ENCODE peak calls at places on chromosome X, in four cellular contexts. One of them, this sample, is unnamed. For H3K27me3, the result is how much of the 10 kb centered on the place peaks cover.

GRCh38 chrX:96447161-96447560 is 237.5 kb upstream of the DIAPH2 start:
- DNase-seq in mesenchymal stem cell: no peak
- DNase-seq in PC-3: peak
- DNase-seq in GM23248: no peak
- DNase-seq in this sample: no peak

GRCh38 chrX:132364313-132364712 is 124.5 kb downstream of the MBNL3 start:
- DNase-seq in mesenchymal stem cell: no peak
- DNase-seq in PC-3: no peak
- DNase-seq in GM23248: no peak
- DNase-seq in this sample: no peak

GRCh38 chrX:24259544-24260240 is 54.2 kb downstream of the SUPT20HL2 start:
- DNase-seq in mesenchymal stem cell: peak
- DNase-seq in PC-3: peak
- DNase-seq in GM23248: peak
- DNase-seq in this sample: peak

GRCh38 chrX:50617183-50617582 is 146.6 kb upstream of the DGKK start:
- DNase-seq in mesenchymal stem cell: no peak
- DNase-seq in PC-3: no peak
- DNase-seq in GM23248: no peak
- DNase-seq in this sample: no peak

GRCh38 chrX:153380691-153381090 is 20.5 kb downstream of the PNMA6E start:
- DNase-seq in mesenchymal stem cell: no peak
- DNase-seq in PC-3: no peak
- DNase-seq in GM23248: peak
- DNase-seq in this sample: no peak

GRCh38 chrX:155767101-155767878 is 113.9 kb upstream of the VAMP7 start:
- DNase-seq in mesenchymal stem cell: peak
- DNase-seq in PC-3: peak
- DNase-seq in GM23248: peak
- DNase-seq in this sample: peak

GRCh38 chrX:37871626-37872302 is 24.4 kb upstream of the DYNLT3 start:
- DNase-seq in mesenchymal stem cell: peak
- DNase-seq in PC-3: peak
- DNase-seq in GM23248: peak
- DNase-seq in this sample: no peak

GRCh38 chrX:71634366-71634765 is 16.1 kb upstream of the CXCR3 start:
- DNase-seq in mesenchymal stem cell: no peak
- DNase-seq in PC-3: no peak
- DNase-seq in GM23248: no peak
- DNase-seq in this sample: no peak

GRCh38 chrX:44946771-44947170 is 73.8 kb downstream of the KDM6A start:
- DNase-seq in mesenchymal stem cell: no peak
- DNase-seq in PC-3: peak
- DNase-seq in GM23248: no peak
- DNase-seq in this sample: no peak

GRCh38 chrX:123223859-123224258 is 39.8 kb downstream of the GRIA3 start:
- DNase-seq in mesenchymal stem cell: no peak
- DNase-seq in PC-3: no peak
- DNase-seq in GM23248: no peak
- DNase-seq in this sample: no peak

GRCh38 chrX:150546711-150547153 is 21.7 kb upstream of the MTM1 start:
- DNase-seq in mesenchymal stem cell: no peak
- DNase-seq in PC-3: no peak
- DNase-seq in GM23248: peak
- DNase-seq in this sample: no peak

GRCh38 chrX:29662759-29663503 is 552.4 kb upstream of the MAGEB2 start:
- DNase-seq in mesenchymal stem cell: peak
- DNase-seq in PC-3: peak
- DNase-seq in GM23248: peak
- DNase-seq in this sample: no peak

GRCh38 chrX:150690126-150690525 is 3.1 kb upstream of the MTMR1 start:
- DNase-seq in mesenchymal stem cell: peak
- DNase-seq in PC-3: peak
- DNase-seq in GM23248: peak
- DNase-seq in this sample: no peak

GRCh38 chrX:24266996-24267395 is 46.9 kb downstream of the SUPT20HL2 start:
- DNase-seq in mesenchymal stem cell: no peak
- DNase-seq in PC-3: peak
- DNase-seq in GM23248: peak
- DNase-seq in this sample: no peak

GRCh38 chrX:116281106-116281505 is 110.6 kb downstream of the AGTR2 start:
- DNase-seq in mesenchymal stem cell: no peak
- DNase-seq in PC-3: peak
- DNase-seq in GM23248: no peak
- DNase-seq in this sample: no peak

GRCh38 chrX:100895365-100896075 is 21.4 kb upstream of the NOX1 start:
- DNase-seq in mesenchymal stem cell: peak
- DNase-seq in PC-3: peak
- DNase-seq in GM23248: peak
- DNase-seq in this sample: peak

GRCh38 chrX:70336767-70337166 is 46.9 kb downstream of the KIF4A start:
- DNase-seq in mesenchymal stem cell: no peak
- DNase-seq in PC-3: no peak
- DNase-seq in GM23248: no peak
- DNase-seq in this sample: no peak

GRCh38 chrX:110403436-110403835 is 44.8 kb downstream of the RTL9 start:
- DNase-seq in mesenchymal stem cell: peak
- DNase-seq in PC-3: no peak
- DNase-seq in GM23248: peak
- DNase-seq in this sample: no peak

GRCh38 chrX:98481636-98482035 is 1597.9 kb downstream of the RPA4 start:
- DNase-seq in mesenchymal stem cell: no peak
- DNase-seq in PC-3: no peak
- DNase-seq in GM23248: no peak
- DNase-seq in this sample: no peak

GRCh38 chrX:97366246-97366645 is 482.5 kb downstream of the RPA4 start:
- DNase-seq in mesenchymal stem cell: peak
- DNase-seq in PC-3: no peak
- DNase-seq in GM23248: no peak
- DNase-seq in this sample: no peak

GRCh38 chrX:108537005-108537404 is 97.4 kb downstream of the COL4A5 start:
- DNase-seq in mesenchymal stem cell: peak
- DNase-seq in PC-3: peak
- DNase-seq in GM23248: peak
- DNase-seq in this sample: peak

GRCh38 chrX:723781-724180 is 93.2 kb downstream of the SHOX start:
- DNase-seq in mesenchymal stem cell: no peak
- DNase-seq in PC-3: no peak
- DNase-seq in GM23248: peak
- DNase-seq in this sample: no peak

GRCh38 chrX:57925806-57926205 is 15.5 kb upstream of the ZXDA start:
- DNase-seq in mesenchymal stem cell: no peak
- DNase-seq in PC-3: no peak
- DNase-seq in GM23248: peak
- DNase-seq in this sample: no peak

GRCh38 chrX:100743009-100743615 is 11.2 kb upstream of the SYTL4 start:
- DNase-seq in mesenchymal stem cell: peak
- DNase-seq in PC-3: no peak
- DNase-seq in GM23248: no peak
- DNase-seq in this sample: no peak

GRCh38 chrX:7214251-7214650 is 66.3 kb upstream of the PUDP start:
- DNase-seq in mesenchymal stem cell: no peak
- DNase-seq in PC-3: peak
- DNase-seq in GM23248: peak
- DNase-seq in this sample: no peak

GRCh38 chrX:119589810-119590209 is 15.4 kb downstream of the UBE2A start:
- DNase-seq in mesenchymal stem cell: no peak
- DNase-seq in PC-3: no peak
- DNase-seq in GM23248: no peak
- DNase-seq in this sample: no peak

GRCh38 chrX:153450949-153451277 is 5.1 kb upstream of the TREX2 start:
- DNase-seq in mesenchymal stem cell: no peak
- DNase-seq in PC-3: no peak
- DNase-seq in GM23248: no peak
- DNase-seq in this sample: no peak

GRCh38 chrX:116961872-116962582 is 499.3 kb upstream of the CT83 start:
- DNase-seq in mesenchymal stem cell: no peak
- DNase-seq in PC-3: peak
- DNase-seq in GM23248: peak
- DNase-seq in this sample: no peak

GRCh38 chrX:74585766-74586165 is 28.7 kb downstream of the RLIM start:
- DNase-seq in mesenchymal stem cell: no peak
- DNase-seq in PC-3: no peak
- DNase-seq in GM23248: no peak
- DNase-seq in this sample: no peak

GRCh38 chrX:97639526-97639925 is 755.8 kb downstream of the RPA4 start:
- DNase-seq in mesenchymal stem cell: no peak
- DNase-seq in PC-3: no peak
- DNase-seq in GM23248: no peak
- DNase-seq in this sample: peak

GRCh38 chrX:149392896-149393295 is 112.2 kb downstream of the IDS start:
- DNase-seq in mesenchymal stem cell: peak
- DNase-seq in PC-3: peak
- DNase-seq in GM23248: no peak
- DNase-seq in this sample: no peak

GRCh38 chrX:48897157-48897620 is 379 bp downstream of the TIMM17B start:
- DNase-seq in mesenchymal stem cell: peak
- DNase-seq in PC-3: peak
- DNase-seq in GM23248: peak
- DNase-seq in this sample: peak

GRCh38 chrX:103878466-103879151 is 46.6 kb upstream of the RAB9B start:
- DNase-seq in mesenchymal stem cell: peak
- DNase-seq in PC-3: peak
- DNase-seq in GM23248: peak
- DNase-seq in this sample: no peak

GRCh38 chrX:101417981-101418841 is 10.2 kb downstream of the HNRNPH2 start:
- DNase-seq in mesenchymal stem cell: peak
- DNase-seq in PC-3: no peak
- DNase-seq in GM23248: peak
- DNase-seq in this sample: no peak

GRCh38 chrX:129634541-129634940 is 20.2 kb downstream of the APLN start:
- DNase-seq in mesenchymal stem cell: no peak
- DNase-seq in PC-3: no peak
- DNase-seq in GM23248: no peak
- DNase-seq in this sample: peak

GRCh38 chrX:69605521-69605920 is 10.4 kb upstream of the EDA start:
- DNase-seq in mesenchymal stem cell: no peak
- DNase-seq in PC-3: no peak
- DNase-seq in GM23248: no peak
- DNase-seq in this sample: no peak

GRCh38 chrX:33204889-33205288 is 6.5 kb downstream of the DMD start:
- DNase-seq in mesenchymal stem cell: no peak
- DNase-seq in PC-3: no peak
- DNase-seq in GM23248: no peak
- DNase-seq in this sample: no peak

GRCh38 chrX:11336201-11336600 is 43.0 kb downstream of the AMELX start:
- DNase-seq in mesenchymal stem cell: no peak
- DNase-seq in PC-3: no peak
- DNase-seq in GM23248: no peak
- DNase-seq in this sample: no peak

GRCh38 chrX:19174401-19175025 is 52.2 kb upstream of the ADGRG2 start:
- DNase-seq in mesenchymal stem cell: peak
- DNase-seq in PC-3: peak
- DNase-seq in GM23248: peak
- DNase-seq in this sample: no peak
- H3K4me3 ChIP-seq in mesenchymal stem cell: no peak
- H3K4me3 ChIP-seq in PC-3: no peak
- H3K4me3 ChIP-seq in GM23248: no peak
- H3K4me3 ChIP-seq in this sample: no peak

DNA sequence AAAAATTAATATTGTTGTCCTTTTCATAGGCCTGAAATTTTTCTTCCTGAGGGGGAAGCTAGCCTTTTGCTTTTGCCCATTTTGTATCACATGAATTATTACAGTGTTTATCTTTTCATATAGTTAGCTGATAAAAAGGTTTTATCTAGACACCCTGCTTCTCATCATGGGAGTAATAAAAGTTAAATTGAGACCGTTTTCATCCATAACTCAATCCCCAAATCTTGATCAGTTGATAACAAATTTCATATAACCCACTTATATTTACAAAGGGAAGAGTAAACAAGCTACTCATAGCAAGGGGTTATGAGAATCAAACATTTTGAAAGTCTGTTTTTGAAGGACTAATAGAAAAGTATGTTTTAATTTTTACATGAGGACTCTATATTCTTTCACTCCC is 23.5 kb upstream of the DCX start:
- DNase-seq in mesenchymal stem cell: no peak
- DNase-seq in PC-3: no peak
- DNase-seq in GM23248: no peak
- DNase-seq in this sample: no peak
- H3K27me3 ChIP-seq in mesenchymal stem cell: under half
- H3K27me3 ChIP-seq in PC-3: under half
- H3K27me3 ChIP-seq in GM23248: under half
- H3K27me3 ChIP-seq in this sample: under half

GRCh38 chrX:28586291-28586690 is 955 bp upstream of the IL1RAPL1 start:
- DNase-seq in mesenchymal stem cell: peak
- DNase-seq in PC-3: peak
- DNase-seq in GM23248: no peak
- DNase-seq in this sample: peak

GRCh38 chrX:28586891-28587635 is at the start of gene IL1RAPL1:
- DNase-seq in mesenchymal stem cell: peak
- DNase-seq in PC-3: peak
- DNase-seq in GM23248: peak
- DNase-seq in this sample: peak

GRCh38 chrX:28584025-28584424 is 3.2 kb upstream of the IL1RAPL1 start:
- DNase-seq in mesenchymal stem cell: no peak
- DNase-seq in PC-3: no peak
- DNase-seq in GM23248: no peak
- DNase-seq in this sample: no peak

GRCh38 chrX:28582494-28582893 is 4.8 kb upstream of the IL1RAPL1 start:
- DNase-seq in mesenchymal stem cell: no peak
- DNase-seq in PC-3: peak
- DNase-seq in GM23248: no peak
- DNase-seq in this sample: no peak

GRCh38 chrX:28585767-28586166 is 1.5 kb upstream of the IL1RAPL1 start:
- DNase-seq in mesenchymal stem cell: peak
- DNase-seq in PC-3: no peak
- DNase-seq in GM23248: no peak
- DNase-seq in this sample: no peak
- H3K4me3 ChIP-seq in mesenchymal stem cell: no peak
- H3K4me3 ChIP-seq in PC-3: peak
- H3K4me3 ChIP-seq in GM23248: no peak
- H3K4me3 ChIP-seq in this sample: peak

DNA sequence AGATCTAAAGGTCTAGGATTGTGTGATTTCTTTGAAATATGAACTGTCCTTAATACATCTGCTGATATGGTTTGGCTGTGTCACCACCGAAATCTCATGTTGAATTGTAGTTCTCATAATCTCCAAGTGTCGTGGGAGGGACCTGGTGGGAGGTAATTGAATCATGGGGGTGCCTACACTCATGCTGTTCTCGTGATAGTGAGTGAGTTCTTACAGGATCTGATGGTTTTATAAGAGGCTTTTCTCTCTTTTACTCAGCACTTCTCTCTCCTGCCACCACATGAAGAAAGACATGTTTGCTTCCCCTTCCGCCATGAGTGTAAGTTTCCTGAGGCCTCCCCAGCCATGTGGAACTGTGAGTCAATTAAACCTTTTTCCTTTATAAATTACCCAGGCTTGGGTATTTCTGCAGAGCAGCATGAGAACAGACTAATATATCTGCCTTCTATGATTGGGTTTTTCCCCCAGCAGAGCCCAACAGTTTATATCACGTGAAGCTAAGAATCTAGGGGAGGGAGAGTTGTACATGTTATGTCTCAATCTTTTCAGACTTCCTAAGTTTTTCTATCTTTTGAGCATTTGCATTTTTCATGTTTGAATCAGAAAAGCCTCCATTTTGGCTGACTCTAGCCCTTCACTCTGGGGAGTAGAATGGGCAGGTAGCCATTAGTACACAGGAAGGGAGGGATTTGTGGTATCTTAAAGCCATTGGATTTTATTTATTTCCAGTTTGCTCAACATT is 58.9 kb downstream of the PLAC1 start:
- DNase-seq in mesenchymal stem cell: peak
- DNase-seq in PC-3: no peak
- DNase-seq in GM23248: peak
- DNase-seq in this sample: no peak
- H3K27me3 ChIP-seq in mesenchymal stem cell: under half
- H3K27me3 ChIP-seq in PC-3: under half
- H3K27me3 ChIP-seq in GM23248: under half
- H3K27me3 ChIP-seq in this sample: under half